ENCODE peak calls at places on chromosomes 2 and 18, in nine cellular contexts. One of them, this sample, is unnamed.

GRCh38 chr2:174778479-174778962 is 14.2 kb upstream of the CHRNA1 start:
- DNase-seq in BE2C: no peak
- DNase-seq in fibroblast of the aortic adventitia: peak
- DNase-seq in omental fat pad: no peak
- DNase-seq in Calu3: peak
- DNase-seq in AG09319: peak
- DNase-seq in esophagus squamous epithelium: no peak
- DNase-seq in right atrium auricular region: peak
- DNase-seq in fibroblast of pulmonary artery: peak
- DNase-seq in this sample: peak

GRCh38 chr2:214410918-214411554 is at the start of gene VWC2L:
- DNase-seq in BE2C: peak
- DNase-seq in fibroblast of the aortic adventitia: peak
- DNase-seq in omental fat pad: peak
- DNase-seq in Calu3: peak
- DNase-seq in AG09319: peak
- DNase-seq in esophagus squamous epithelium: no peak
- DNase-seq in right atrium auricular region: peak
- DNase-seq in fibroblast of pulmonary artery: peak
- DNase-seq in this sample: peak

GRCh38 chr2:18096836-18097405 is 218.5 kb downstream of the KCNS3 start:
- DNase-seq in BE2C: no peak
- DNase-seq in fibroblast of the aortic adventitia: no peak
- DNase-seq in omental fat pad: no peak
- DNase-seq in Calu3: no peak
- DNase-seq in AG09319: no peak
- DNase-seq in esophagus squamous epithelium: no peak
- DNase-seq in right atrium auricular region: no peak
- DNase-seq in fibroblast of pulmonary artery: no peak
- DNase-seq in this sample: no peak

GRCh38 chr2:48944961-48945360 is 189.4 kb upstream of the LHCGR start:
- DNase-seq in BE2C: no peak
- DNase-seq in fibroblast of the aortic adventitia: no peak
- DNase-seq in omental fat pad: no peak
- DNase-seq in Calu3: no peak
- DNase-seq in AG09319: no peak
- DNase-seq in esophagus squamous epithelium: no peak
- DNase-seq in right atrium auricular region: no peak
- DNase-seq in fibroblast of pulmonary artery: peak
- DNase-seq in this sample: no peak

GRCh38 chr18:22813648-22814328 is 119.3 kb upstream of the RBBP8 start:
- DNase-seq in BE2C: peak
- DNase-seq in fibroblast of the aortic adventitia: peak
- DNase-seq in omental fat pad: no peak
- DNase-seq in Calu3: peak
- DNase-seq in AG09319: no peak
- DNase-seq in esophagus squamous epithelium: no peak
- DNase-seq in right atrium auricular region: no peak
- DNase-seq in fibroblast of pulmonary artery: peak
- DNase-seq in this sample: peak

GRCh38 chr2:188610827-188611226 is 319.2 kb downstream of the GULP1 start:
- DNase-seq in BE2C: no peak
- DNase-seq in fibroblast of the aortic adventitia: peak
- DNase-seq in omental fat pad: no peak
- DNase-seq in Calu3: no peak
- DNase-seq in AG09319: no peak
- DNase-seq in esophagus squamous epithelium: no peak
- DNase-seq in right atrium auricular region: no peak
- DNase-seq in fibroblast of pulmonary artery: no peak
- DNase-seq in this sample: no peak

GRCh38 chr2:102112692-102113665 is 29.6 kb upstream of the IL1R1 start:
- DNase-seq in BE2C: no peak
- DNase-seq in fibroblast of the aortic adventitia: peak
- DNase-seq in omental fat pad: no peak
- DNase-seq in Calu3: no peak
- DNase-seq in AG09319: no peak
- DNase-seq in esophagus squamous epithelium: no peak
- DNase-seq in right atrium auricular region: no peak
- DNase-seq in fibroblast of pulmonary artery: no peak
- DNase-seq in this sample: no peak

GRCh38 chr18:60446821-60447220 is 74.2 kb upstream of the MC4R start:
- DNase-seq in BE2C: no peak
- DNase-seq in fibroblast of the aortic adventitia: peak
- DNase-seq in omental fat pad: no peak
- DNase-seq in Calu3: no peak
- DNase-seq in AG09319: peak
- DNase-seq in esophagus squamous epithelium: no peak
- DNase-seq in right atrium auricular region: no peak
- DNase-seq in fibroblast of pulmonary artery: no peak
- DNase-seq in this sample: no peak

GRCh38 chr2:17482651-17483050 is 35.6 kb downstream of the RAD51AP2 start:
- DNase-seq in BE2C: no peak
- DNase-seq in fibroblast of the aortic adventitia: no peak
- DNase-seq in omental fat pad: no peak
- DNase-seq in Calu3: no peak
- DNase-seq in AG09319: no peak
- DNase-seq in esophagus squamous epithelium: no peak
- DNase-seq in right atrium auricular region: no peak
- DNase-seq in fibroblast of pulmonary artery: no peak
- DNase-seq in this sample: no peak

GRCh38 chr2:230871361-230872150 is 6.8 kb downstream of the ITM2C start:
- DNase-seq in BE2C: no peak
- DNase-seq in fibroblast of the aortic adventitia: no peak
- DNase-seq in omental fat pad: peak
- DNase-seq in Calu3: no peak
- DNase-seq in AG09319: no peak
- DNase-seq in esophagus squamous epithelium: no peak
- DNase-seq in right atrium auricular region: no peak
- DNase-seq in fibroblast of pulmonary artery: no peak
- DNase-seq in this sample: no peak

GRCh38 chr18:21053127-21053526 is 58.5 kb downstream of the ROCK1 start:
- DNase-seq in BE2C: no peak
- DNase-seq in fibroblast of the aortic adventitia: peak
- DNase-seq in omental fat pad: no peak
- DNase-seq in Calu3: no peak
- DNase-seq in AG09319: peak
- DNase-seq in esophagus squamous epithelium: no peak
- DNase-seq in right atrium auricular region: no peak
- DNase-seq in fibroblast of pulmonary artery: peak
- DNase-seq in this sample: no peak

GRCh38 chr2:239813261-239814135 is 211.6 kb downstream of the NDUFA10 start:
- DNase-seq in BE2C: no peak
- DNase-seq in fibroblast of the aortic adventitia: peak
- DNase-seq in omental fat pad: no peak
- DNase-seq in Calu3: no peak
- DNase-seq in AG09319: no peak
- DNase-seq in esophagus squamous epithelium: no peak
- DNase-seq in right atrium auricular region: no peak
- DNase-seq in fibroblast of pulmonary artery: no peak
- DNase-seq in this sample: no peak

DNA sequence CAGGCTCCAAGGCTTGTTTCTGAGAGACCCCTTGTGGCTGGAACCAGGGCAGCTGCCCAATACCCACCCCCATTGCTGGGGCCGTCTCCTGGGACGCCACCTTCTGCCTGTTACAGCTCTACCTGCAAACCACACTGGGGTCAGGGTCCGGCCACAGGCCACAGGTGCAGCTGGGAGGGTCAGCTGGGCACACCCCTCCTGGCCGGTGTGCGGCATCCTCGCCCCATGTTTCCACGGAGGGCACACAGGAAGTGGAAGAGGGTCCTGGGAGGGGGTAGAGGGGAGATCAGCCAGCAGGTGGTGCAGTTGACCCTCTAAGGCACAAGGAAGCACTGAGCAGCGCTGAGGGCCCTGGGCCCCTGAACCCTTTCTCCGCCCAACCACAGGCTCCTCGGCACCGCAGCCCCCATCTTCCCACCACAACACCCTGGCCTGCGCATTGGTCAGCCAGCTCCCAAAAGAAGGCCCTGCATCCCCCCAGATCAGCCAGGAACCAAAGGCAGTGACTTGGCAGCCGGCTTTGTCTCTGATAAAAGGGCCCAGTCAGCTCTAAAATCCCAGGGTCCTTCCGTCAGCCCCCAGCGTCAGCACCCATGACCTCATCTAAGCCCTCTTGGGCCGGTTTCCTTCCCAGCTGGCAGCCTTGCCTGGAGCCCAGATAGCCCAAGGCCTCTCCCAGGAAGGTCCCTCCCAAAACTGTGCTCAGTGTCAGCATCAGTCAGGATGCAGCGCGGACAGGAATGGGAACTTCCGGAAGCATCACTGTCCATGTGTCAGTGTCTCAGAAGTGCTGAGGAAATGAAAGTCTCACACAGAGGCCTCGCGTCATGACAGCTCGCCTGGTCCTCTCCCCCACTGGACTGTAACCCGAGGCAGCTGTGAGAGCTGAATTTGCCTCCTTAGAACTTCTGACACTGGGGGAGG is 1.7 kb downstream of the ERFE start:
- DNase-seq in BE2C: peak
- DNase-seq in fibroblast of the aortic adventitia: no peak
- DNase-seq in omental fat pad: no peak
- DNase-seq in Calu3: peak
- DNase-seq in AG09319: no peak
- DNase-seq in esophagus squamous epithelium: no peak
- DNase-seq in right atrium auricular region: no peak
- DNase-seq in fibroblast of pulmonary artery: peak
- DNase-seq in this sample: peak
- TF ChIP-seq CTCF in BE2C: peak
- TF ChIP-seq CTCF in fibroblast of the aortic adventitia: no peak
- TF ChIP-seq CTCF in omental fat pad: no peak
- TF ChIP-seq CTCF in Calu3: no peak
- TF ChIP-seq CTCF in AG09319: peak
- TF ChIP-seq CTCF in esophagus squamous epithelium: no peak
- TF ChIP-seq CTCF in right atrium auricular region: peak
- TF ChIP-seq CTCF in fibroblast of pulmonary artery: peak
- TF ChIP-seq CTCF in this sample: peak

DNA sequence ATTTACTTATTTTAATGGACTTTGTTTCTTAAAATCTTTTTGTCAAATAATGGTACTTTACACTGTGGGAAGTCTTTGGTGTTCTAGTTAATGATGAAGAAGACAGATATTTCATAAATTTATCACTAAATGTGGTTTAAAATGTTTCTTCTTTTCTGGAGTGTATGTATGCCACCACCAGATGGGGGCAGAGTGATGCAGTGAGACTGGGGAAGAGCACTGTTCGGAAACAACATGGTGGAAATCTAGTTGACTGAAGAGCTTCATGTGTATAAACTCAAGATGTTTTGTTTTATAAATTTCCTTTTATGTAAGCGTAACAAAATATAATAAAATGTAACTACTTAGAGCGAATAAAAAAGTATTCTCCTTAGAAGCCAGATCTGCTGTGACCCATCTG is 195.1 kb downstream of the KCNE4 start:
- DNase-seq in BE2C: peak
- DNase-seq in fibroblast of the aortic adventitia: peak
- DNase-seq in omental fat pad: no peak
- DNase-seq in Calu3: peak
- DNase-seq in AG09319: peak
- DNase-seq in esophagus squamous epithelium: no peak
- DNase-seq in right atrium auricular region: no peak
- DNase-seq in fibroblast of pulmonary artery: peak
- DNase-seq in this sample: peak
- TF ChIP-seq CTCF in BE2C: peak
- TF ChIP-seq CTCF in fibroblast of the aortic adventitia: peak
- TF ChIP-seq CTCF in omental fat pad: no peak
- TF ChIP-seq CTCF in Calu3: no peak
- TF ChIP-seq CTCF in AG09319: peak
- TF ChIP-seq CTCF in esophagus squamous epithelium: peak
- TF ChIP-seq CTCF in right atrium auricular region: peak
- TF ChIP-seq CTCF in fibroblast of pulmonary artery: peak
- TF ChIP-seq CTCF in this sample: no peak

DNA sequence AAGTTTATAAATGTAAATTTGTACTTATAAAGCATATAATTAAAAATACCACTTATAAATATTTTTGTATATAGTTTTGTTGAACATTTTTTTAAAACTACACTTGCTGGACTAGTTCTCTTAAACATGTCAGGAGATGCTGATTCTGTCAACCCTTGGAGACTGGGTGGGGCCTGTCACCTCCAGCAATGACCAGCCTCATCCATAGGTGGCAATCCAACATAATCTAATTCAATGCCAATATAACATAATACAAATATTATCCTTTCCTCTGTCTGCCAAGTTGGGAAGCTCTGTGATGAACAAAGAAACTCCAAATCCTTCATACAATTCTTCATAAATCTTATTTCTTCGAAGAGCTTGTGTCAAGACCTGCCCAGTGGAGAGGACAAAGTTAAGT is 140.4 kb downstream of the RBMS1 start:
- DNase-seq in BE2C: no peak
- DNase-seq in fibroblast of the aortic adventitia: no peak
- DNase-seq in omental fat pad: no peak
- DNase-seq in Calu3: peak
- DNase-seq in AG09319: no peak
- DNase-seq in esophagus squamous epithelium: no peak
- DNase-seq in right atrium auricular region: no peak
- DNase-seq in fibroblast of pulmonary artery: no peak
- DNase-seq in this sample: peak
- TF ChIP-seq CTCF in BE2C: peak
- TF ChIP-seq CTCF in fibroblast of the aortic adventitia: no peak
- TF ChIP-seq CTCF in omental fat pad: no peak
- TF ChIP-seq CTCF in Calu3: peak
- TF ChIP-seq CTCF in AG09319: no peak
- TF ChIP-seq CTCF in esophagus squamous epithelium: no peak
- TF ChIP-seq CTCF in right atrium auricular region: peak
- TF ChIP-seq CTCF in fibroblast of pulmonary artery: no peak
- TF ChIP-seq CTCF in this sample: peak

DNA sequence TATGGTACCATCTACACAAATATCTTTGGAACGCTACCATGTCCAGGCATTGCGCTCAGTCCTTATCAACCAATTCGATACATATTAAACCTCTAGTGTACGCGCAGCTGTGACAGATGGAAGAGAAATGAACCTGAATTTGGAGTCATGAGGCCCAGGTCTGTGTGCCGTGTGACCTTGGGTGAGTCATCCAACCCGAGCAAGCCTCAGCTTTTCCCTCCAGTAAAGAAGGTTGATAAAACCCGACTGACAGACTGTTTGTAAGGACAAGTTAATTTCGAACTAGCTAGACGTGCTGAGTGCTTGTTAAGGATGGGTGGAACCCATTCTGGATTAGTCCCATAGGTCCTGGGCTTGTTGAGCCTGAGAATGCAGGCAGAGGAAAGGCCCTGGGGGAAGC is 28.2 kb downstream of the GREB1 start:
- DNase-seq in BE2C: no peak
- DNase-seq in fibroblast of the aortic adventitia: no peak
- DNase-seq in omental fat pad: no peak
- DNase-seq in Calu3: peak
- DNase-seq in AG09319: no peak
- DNase-seq in esophagus squamous epithelium: no peak
- DNase-seq in right atrium auricular region: no peak
- DNase-seq in fibroblast of pulmonary artery: no peak
- DNase-seq in this sample: no peak
- TF ChIP-seq CTCF in BE2C: no peak
- TF ChIP-seq CTCF in fibroblast of the aortic adventitia: no peak
- TF ChIP-seq CTCF in omental fat pad: no peak
- TF ChIP-seq CTCF in Calu3: no peak
- TF ChIP-seq CTCF in AG09319: no peak
- TF ChIP-seq CTCF in esophagus squamous epithelium: no peak
- TF ChIP-seq CTCF in right atrium auricular region: no peak
- TF ChIP-seq CTCF in fibroblast of pulmonary artery: no peak
- TF ChIP-seq CTCF in this sample: no peak

GRCh38 chr2:61898810-61899209 is 6.7 kb upstream of the COMMD1 start:
- DNase-seq in BE2C: no peak
- DNase-seq in fibroblast of the aortic adventitia: peak
- DNase-seq in omental fat pad: no peak
- DNase-seq in Calu3: peak
- DNase-seq in AG09319: no peak
- DNase-seq in esophagus squamous epithelium: no peak
- DNase-seq in right atrium auricular region: no peak
- DNase-seq in fibroblast of pulmonary artery: peak
- DNase-seq in this sample: peak
- TF ChIP-seq CTCF in BE2C: peak
- TF ChIP-seq CTCF in fibroblast of the aortic adventitia: peak
- TF ChIP-seq CTCF in omental fat pad: no peak
- TF ChIP-seq CTCF in Calu3: no peak
- TF ChIP-seq CTCF in AG09319: peak
- TF ChIP-seq CTCF in esophagus squamous epithelium: peak
- TF ChIP-seq CTCF in right atrium auricular region: peak
- TF ChIP-seq CTCF in fibroblast of pulmonary artery: peak
- TF ChIP-seq CTCF in this sample: peak

This sample was measured in activated CD8-positive, alpha-beta T cell treated with anti-CD3 and anti-CD28 coated beads for 36 hours.